ENCODE peak calls at places on chromosomes 2 and 18, in nine cellular contexts. L is neural progenitor cell, P is upper lobe of right lung, V is ovary, Q is brain microvascular endothelial cell, M is WERI-Rb-1, R is A549, E is GM23248, A is pancreas. Y is an unnamed sample.

GRCh38 chr2:204687776-204688175 is 142.5 kb downstream of the PARD3B start:
- DNase-seq in V (no peak), R (no peak), L (no peak), M (no peak), Q (no peak), A (no peak), P (no peak), E (no peak), Y (no peak)

GRCh38 chr18:58135170-58135569 is 91.1 kb downstream of the NEDD4L start:
- DNase-seq in M (no peak), Q (peak; percentile 54), A (no peak), E (peak; percentile 71), L (no peak), R (no peak), P (no peak), V (no peak), Y (no peak)

GRCh38 chr2:217165547-217165946 is 305.7 kb upstream of the TNP1 start:
- DNase-seq in L (no peak), V (no peak), M (no peak), P (no peak), Q (no peak), E (no peak), R (no peak), A (no peak), Y (no peak)

GRCh38 chr2:127632592-127633489 is 13.1 kb upstream of the GPR17 start:
- DNase-seq in M (no peak), V (no peak), A (peak; percentile 45), Q (no peak), P (no peak), E (no peak), R (no peak), L (no peak), Y (no peak)

GRCh38 chr2:108916397-108917077 is 72.5 kb downstream of the EDAR start:
- DNase-seq in M (no peak), R (no peak), E (no peak), V (no peak), Q (no peak), P (peak; percentile 46), A (no peak), L (no peak), Y (no peak)

GRCh38 chr18:37393945-37394609 is 171.5 kb downstream of the CELF4 start:
- DNase-seq in V (peak; percentile 76), M (peak; percentile 96), R (peak; percentile 10), A (peak; percentile 83), L (peak; percentile 95), Q (peak; percentile 16), P (peak; percentile 80), E (peak; percentile 91), Y (peak; percentile 89)

GRCh38 chr2:29920631-29921559 is 491 bp downstream of the ALK start:
- DNase-seq in M (peak; percentile 62), V (peak; percentile 17), Q (no peak), L (peak; percentile 37), E (peak; percentile 57), P (no peak), A (peak; percentile 74), R (peak; percentile 50), Y (peak; percentile 8)

GRCh38 chr2:42492691-42493467 is 903 bp downstream of the KCNG3 start:
- DNase-seq in Q (no peak), E (peak; percentile 12), M (peak; percentile 17), L (peak; percentile 79), R (no peak), A (peak; percentile 71), V (peak; percentile 62), P (peak; percentile 70), Y (no peak)

GRCh38 chr2:39805936-39806608 is 27.0 kb upstream of the THUMPD2 start:
- DNase-seq in Q (no peak), A (no peak), E (peak; percentile 44), L (no peak), M (no peak), R (no peak), V (no peak), P (no peak), Y (no peak)

GRCh38 chr2:57796527-57796926 is 250.1 kb upstream of the VRK2 start:
- DNase-seq in E (peak; percentile 19), Q (no peak), V (no peak), A (no peak), P (no peak), R (no peak), L (peak; percentile 86), M (no peak), Y (peak; percentile 46)

GRCh38 chr2:46887028-46887885 is 28.3 kb downstream of the MCFD2 start:
- DNase-seq in M (no peak), P (no peak), E (peak; percentile 70), V (no peak), Q (peak; percentile 67), L (no peak), R (no peak), A (no peak), Y (no peak)

GRCh38 chr2:68765739-68766377 is 31.2 kb downstream of the ARHGAP25 start:
- DNase-seq in L (no peak), Q (peak; percentile 11), E (no peak), P (no peak), A (no peak), R (no peak), V (no peak), M (no peak), Y (no peak)

GRCh38 chr2:169528271-169528701 is 18.8 kb downstream of the KLHL41 start:
- DNase-seq in Q (peak; percentile 63), M (peak; percentile 67), P (no peak), A (peak; percentile 50), L (peak; percentile 81), V (peak; percentile 59), R (peak; percentile 66), E (peak; percentile 69), Y (peak; percentile 67)

GRCh38 chr2:55422876-55423275 is 3.2 kb upstream of the CCDC88A start:
- DNase-seq in R (no peak), Q (no peak), L (no peak), V (no peak), E (no peak), A (no peak), P (no peak), M (no peak), Y (no peak)

GRCh38 chr2:158822212-158822611 is 27.1 kb downstream of the DAPL1 start:
- DNase-seq in V (no peak), R (no peak), E (no peak), L (peak; percentile 17), P (no peak), Q (no peak), A (no peak), M (no peak), Y (no peak)

GRCh38 chr18:3607309-3608098 is 157.5 kb downstream of the TGIF1 start:
- DNase-seq in M (no peak), Q (no peak), L (no peak), V (no peak), R (no peak), E (no peak), A (no peak), P (no peak), Y (no peak)

DNA sequence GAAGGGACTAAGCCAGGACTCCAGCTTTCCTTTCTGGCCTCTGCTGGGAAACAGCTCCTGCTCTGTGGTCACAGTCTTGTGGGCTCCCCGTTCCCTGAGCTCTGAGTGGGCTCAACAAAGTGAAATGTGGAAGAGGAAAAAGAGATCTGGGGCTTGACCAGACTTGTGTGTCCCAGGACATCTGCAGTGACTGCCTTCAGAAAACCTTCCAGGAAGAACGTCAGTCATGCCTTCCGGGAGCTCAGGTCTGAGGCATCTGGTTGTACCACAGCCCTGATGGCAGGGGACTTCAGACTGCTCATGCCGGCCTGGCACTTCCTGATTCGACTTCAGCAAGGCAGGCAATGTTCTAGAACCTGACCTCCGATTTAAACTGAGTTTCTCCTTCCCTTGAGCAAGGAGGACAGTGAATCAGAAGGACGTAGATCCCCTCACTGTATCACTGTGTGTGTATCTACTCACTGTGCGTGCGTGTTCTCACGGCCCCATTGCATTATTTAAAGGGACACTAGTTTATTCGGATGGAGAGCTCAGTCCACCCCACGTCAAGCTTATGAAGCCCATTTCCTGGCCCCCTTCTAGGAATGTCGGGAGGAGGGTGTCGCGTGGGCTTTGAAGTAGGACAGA is 556 bp upstream of the FBLN7 start:
- DNase-seq in A (no peak), Q (no peak), M (no peak), L (no peak), E (peak; percentile 76), R (no peak), V (no peak), P (no peak), Y (no peak)
- H3K27ac ChIP-seq in A (no peak overlapping the region), Q (no peak overlapping the region), M (peak overlapping the region; percentile 29), L (no peak overlapping the region), E (no peak overlapping the region), R (peak overlapping the region; percentile 91), V (no peak overlapping the region), P (peak overlapping the region; percentile 42), Y (no peak overlapping the region)

DNA sequence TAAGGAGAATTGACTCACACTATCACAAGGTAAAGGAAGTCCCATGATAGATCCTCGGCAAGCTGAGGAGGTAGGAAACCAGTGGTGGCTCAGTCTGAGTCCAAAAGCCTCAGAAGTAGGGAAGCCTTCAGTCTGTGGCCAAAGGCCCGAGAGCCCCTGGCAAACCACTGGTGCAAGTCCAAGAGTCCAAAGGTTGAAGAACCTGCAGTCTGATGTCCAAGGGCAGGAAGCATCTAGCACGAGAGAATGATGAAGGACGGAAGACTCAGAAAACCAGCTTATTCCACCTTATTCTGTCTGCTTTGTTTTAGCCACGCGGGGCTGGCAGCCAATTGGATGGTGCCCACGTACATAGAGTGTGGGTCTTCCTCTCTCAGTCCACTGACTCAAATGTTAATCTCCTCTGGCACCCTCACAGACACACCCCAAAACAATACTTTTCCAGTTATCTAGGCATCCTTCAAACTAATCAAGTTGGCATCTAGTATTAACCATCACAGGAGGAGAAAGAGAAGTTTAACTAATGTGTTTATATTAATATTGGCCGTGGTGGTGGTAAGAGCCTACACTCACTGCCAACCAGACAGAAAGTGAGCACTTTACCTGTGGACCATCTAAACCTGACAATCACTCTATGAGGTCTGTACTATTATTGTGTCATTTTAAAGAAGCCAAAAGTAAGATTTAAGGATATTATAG is 8.1 kb upstream of the TRIB2 start:
- DNase-seq in R (no peak), P (no peak), V (no peak), L (no peak), E (no peak), A (no peak), M (no peak), Q (no peak), Y (no peak)
- H3K27ac ChIP-seq in R (no peak overlapping the region), P (no peak overlapping the region), V (no peak overlapping the region), L (no peak overlapping the region), E (no peak overlapping the region), A (no peak overlapping the region), M (no peak overlapping the region), Q (no peak overlapping the region), Y (no peak overlapping the region)

DNA sequence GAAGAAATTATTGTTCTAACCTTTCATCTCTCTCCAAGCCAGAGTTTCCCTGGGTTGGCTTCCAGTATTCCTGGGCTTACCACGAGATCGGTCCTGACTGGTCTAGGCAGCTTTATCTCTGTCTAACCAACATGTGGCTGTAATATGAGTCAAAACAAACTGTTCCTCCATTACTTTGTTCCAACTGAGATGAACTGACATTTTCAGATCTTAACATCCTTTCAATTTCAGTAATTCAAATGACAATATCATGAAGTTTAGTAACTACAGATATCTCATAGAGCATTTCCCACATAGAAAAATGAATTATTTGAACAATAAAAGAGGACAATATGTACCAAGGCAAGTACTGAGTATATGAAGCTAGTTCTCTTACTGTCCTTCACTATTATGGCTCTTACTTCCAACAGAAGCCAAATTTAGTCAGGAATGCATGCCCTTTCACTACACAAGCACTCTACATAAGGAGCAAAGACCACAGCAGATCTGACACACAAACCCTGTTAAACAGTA is 15.5 kb downstream of the SLC25A12 start:
- DNase-seq in V (no peak), Q (peak; percentile 80), A (no peak), M (no peak), L (no peak), P (no peak), R (no peak), E (peak; percentile 78), Y (no peak)
- H3K27ac ChIP-seq in V (no peak overlapping the region), Q (peak overlapping the region; percentile 78), A (no peak overlapping the region), M (no peak overlapping the region), L (no peak overlapping the region), P (peak overlapping the region; percentile 21), R (no peak overlapping the region), E (peak overlapping the region; percentile 77), Y (no peak overlapping the region)

GRCh38 chr2:190311893-190312634 is 7.6 kb downstream of the HIBCH start:
- DNase-seq in R (no peak), Q (no peak), M (no peak), V (no peak), P (no peak), E (no peak), L (no peak), A (no peak), Y (no peak)
- H3K27ac ChIP-seq in R (no peak overlapping the region), Q (no peak overlapping the region), M (no peak overlapping the region), V (no peak overlapping the region), P (no peak overlapping the region), E (no peak overlapping the region), L (no peak overlapping the region), A (no peak overlapping the region), Y (no peak overlapping the region)

Y was measured in neuronal stem cell.